ENCODE peak calls at places on chromosomes 4 and X, in five cellular contexts. One of them, this sample, is unnamed.

GRCh38 chr4:158065176-158065575 is 107.6 kb downstream of the GASK1B start:
- DNase-seq in memory B cell: no peak
- DNase-seq in PC-9: no peak
- DNase-seq in EH: peak; percentile 1
- DNase-seq in caudate nucleus: no peak
- DNase-seq in this sample: no peak

GRCh38 chr4:1590244-1590643 is 93.9 kb downstream of the FAM53A start:
- DNase-seq in memory B cell: no peak
- DNase-seq in PC-9: no peak
- DNase-seq in EH: no peak
- DNase-seq in caudate nucleus: no peak
- DNase-seq in this sample: no peak

GRCh38 chrX:44400588-44400987 is 57.1 kb upstream of the EFHC2 start:
- DNase-seq in memory B cell: no peak
- DNase-seq in PC-9: peak; percentile 4
- DNase-seq in EH: peak; percentile 75
- DNase-seq in caudate nucleus: no peak
- DNase-seq in this sample: no peak

GRCh38 chrX:38312436-38312835 is 14.9 kb downstream of the RPGR start:
- DNase-seq in memory B cell: no peak
- DNase-seq in PC-9: no peak
- DNase-seq in EH: peak; percentile 88
- DNase-seq in caudate nucleus: no peak
- DNase-seq in this sample: no peak

GRCh38 chr4:76737180-76737579 is 160.8 kb downstream of the SOWAHB start:
- DNase-seq in memory B cell: no peak
- DNase-seq in PC-9: no peak
- DNase-seq in EH: peak; percentile 51
- DNase-seq in caudate nucleus: no peak
- DNase-seq in this sample: no peak

GRCh38 chr4:140343303-140343702 is 30.1 kb upstream of the SCOC start:
- DNase-seq in memory B cell: no peak
- DNase-seq in PC-9: peak; percentile 59
- DNase-seq in EH: no peak
- DNase-seq in caudate nucleus: no peak
- DNase-seq in this sample: no peak

GRCh38 chr4:105113800-105114199 is 32.9 kb upstream of the TET2 start:
- DNase-seq in memory B cell: peak; percentile 2
- DNase-seq in PC-9: no peak
- DNase-seq in EH: no peak
- DNase-seq in caudate nucleus: no peak
- DNase-seq in this sample: no peak

GRCh38 chr4:20196476-20196875 is 55.2 kb upstream of the SLIT2 start:
- DNase-seq in memory B cell: no peak
- DNase-seq in PC-9: no peak
- DNase-seq in EH: peak; percentile 41
- DNase-seq in caudate nucleus: no peak
- DNase-seq in this sample: no peak

GRCh38 chr4:26320159-26320452 is 708 bp upstream of the RBPJ start:
- DNase-seq in memory B cell: peak; percentile 39
- DNase-seq in PC-9: no peak
- DNase-seq in EH: no peak
- DNase-seq in caudate nucleus: no peak
- DNase-seq in this sample: no peak

GRCh38 chr4:5572114-5572513 is 136.2 kb downstream of the EVC2 start:
- DNase-seq in memory B cell: no peak
- DNase-seq in PC-9: no peak
- DNase-seq in EH: peak; percentile 3
- DNase-seq in caudate nucleus: no peak
- DNase-seq in this sample: no peak

GRCh38 chr4:180028682-180029081 is 2214.5 kb upstream of the TENM3 start:
- DNase-seq in memory B cell: peak; percentile 0
- DNase-seq in PC-9: peak; percentile 8
- DNase-seq in EH: no peak
- DNase-seq in caudate nucleus: peak; percentile 0
- DNase-seq in this sample: no peak

GRCh38 chr4:125112536-125112935 is 202.2 kb upstream of the FAT4 start:
- DNase-seq in memory B cell: no peak
- DNase-seq in PC-9: no peak
- DNase-seq in EH: no peak
- DNase-seq in caudate nucleus: no peak
- DNase-seq in this sample: no peak

GRCh38 chrX:49276671-49277519 is 7.3 kb downstream of the PPP1R3F start:
- DNase-seq in memory B cell: no peak
- DNase-seq in PC-9: no peak
- DNase-seq in EH: no peak
- DNase-seq in caudate nucleus: no peak
- DNase-seq in this sample: no peak

GRCh38 chr4:37816719-37817118 is 9.8 kb upstream of the PGM2 start:
- DNase-seq in memory B cell: no peak
- DNase-seq in PC-9: no peak
- DNase-seq in EH: no peak
- DNase-seq in caudate nucleus: no peak
- DNase-seq in this sample: no peak

GRCh38 chrX:8036914-8037313 is 109.7 kb upstream of the PNPLA4 start:
- DNase-seq in memory B cell: no peak
- DNase-seq in PC-9: no peak
- DNase-seq in EH: no peak
- DNase-seq in caudate nucleus: no peak
- DNase-seq in this sample: no peak

GRCh38 chrX:140767646-140768045 is 58.1 kb downstream of the LINC00632 start:
- DNase-seq in memory B cell: no peak
- DNase-seq in PC-9: no peak
- DNase-seq in EH: peak; percentile 60
- DNase-seq in caudate nucleus: no peak
- DNase-seq in this sample: no peak

GRCh38 chr4:26753642-26754041 is 107.0 kb upstream of the STIM2 start:
- DNase-seq in memory B cell: no peak
- DNase-seq in PC-9: no peak
- DNase-seq in EH: no peak
- DNase-seq in caudate nucleus: no peak
- DNase-seq in this sample: no peak

GRCh38 chrX:107851215-107851614 is 25.5 kb downstream of the MID2 start:
- DNase-seq in memory B cell: no peak
- DNase-seq in PC-9: no peak
- DNase-seq in EH: peak; percentile 39
- DNase-seq in caudate nucleus: no peak
- DNase-seq in this sample: no peak

GRCh38 chrX:29948653-29949052 is 266.7 kb upstream of the MAGEB2 start:
- DNase-seq in memory B cell: no peak
- DNase-seq in PC-9: no peak
- DNase-seq in EH: peak; percentile 38
- DNase-seq in caudate nucleus: no peak
- DNase-seq in this sample: no peak

GRCh38 chrX:40158036-40158706 is 60.4 kb upstream of the BCOR start:
- DNase-seq in memory B cell: no peak
- DNase-seq in PC-9: no peak
- DNase-seq in EH: peak; percentile 29
- DNase-seq in caudate nucleus: no peak
- DNase-seq in this sample: no peak

GRCh38 chr4:52643846-52644245 is 15.3 kb downstream of the USP46 start:
- DNase-seq in memory B cell: no peak
- DNase-seq in PC-9: no peak
- DNase-seq in EH: peak; percentile 54
- DNase-seq in caudate nucleus: no peak
- DNase-seq in this sample: peak; percentile 15

GRCh38 chrX:75603833-75604232 is 81.0 kb upstream of the ZDHHC15 start:
- DNase-seq in memory B cell: no peak
- DNase-seq in PC-9: no peak
- DNase-seq in EH: peak; percentile 13
- DNase-seq in caudate nucleus: no peak
- DNase-seq in this sample: no peak

GRCh38 chr4:77952399-77952974 is 89.9 kb downstream of the MRPL1 start:
- DNase-seq in memory B cell: no peak
- DNase-seq in PC-9: no peak
- DNase-seq in EH: no peak
- DNase-seq in caudate nucleus: no peak
- DNase-seq in this sample: no peak

GRCh38 chr4:41881931-41882621 is 53.2 kb upstream of the TMEM33 start:
- DNase-seq in memory B cell: no peak
- DNase-seq in PC-9: peak; percentile 25
- DNase-seq in EH: no peak
- DNase-seq in caudate nucleus: no peak
- DNase-seq in this sample: no peak

GRCh38 chrX:118226060-118226428 is 109.4 kb upstream of the KLHL13 start:
- DNase-seq in memory B cell: no peak
- DNase-seq in PC-9: no peak
- DNase-seq in EH: no peak
- DNase-seq in caudate nucleus: no peak
- DNase-seq in this sample: no peak

GRCh38 chr4:110769578-110769977 is 146.7 kb upstream of the PITX2 start:
- DNase-seq in memory B cell: no peak
- DNase-seq in PC-9: no peak
- DNase-seq in EH: no peak
- DNase-seq in caudate nucleus: no peak
- DNase-seq in this sample: no peak

GRCh38 chr4:11821774-11822430 is 393.2 kb upstream of the HS3ST1 start:
- DNase-seq in memory B cell: no peak
- DNase-seq in PC-9: no peak
- DNase-seq in EH: no peak
- DNase-seq in caudate nucleus: no peak
- DNase-seq in this sample: no peak

GRCh38 chr4:108535757-108536156 is 84.6 kb upstream of the RPL34 start:
- DNase-seq in memory B cell: no peak
- DNase-seq in PC-9: no peak
- DNase-seq in EH: no peak
- DNase-seq in caudate nucleus: no peak
- DNase-seq in this sample: no peak

This sample was measured in amygdala.